ENCODE peak calls at places on chromosome 14, in four cellular contexts. W is lower leg skin, X is cardiac fibroblast, O is T-cell. C is an unnamed sample.

GRCh38 chr14:56328021-56328420 is 209.8 kb downstream of the PELI2 start:
- DNase-seq in O (no peak), W (no peak), X (no peak), C (no peak)

GRCh38 chr14:52356025-52356424 is 41.9 kb downstream of the PTGER2 start:
- DNase-seq in O (no peak), X (no peak), W (no peak), C (no peak)

GRCh38 chr14:102809870-102810269 is 32.6 kb downstream of the TRAF3 start:
- DNase-seq in O (no peak), X (no peak), W (no peak), C (no peak)

GRCh38 chr14:85688024-85688423 is 158.1 kb downstream of the FLRT2 start:
- DNase-seq in W (no peak), O (no peak), X (peak), C (no peak)

GRCh38 chr14:101980700-101981099 is 16.3 kb downstream of the DYNC1H1 start:
- DNase-seq in O (no peak), X (peak), W (peak), C (peak)

GRCh38 chr14:43356382-43356781 is 1150.7 kb downstream of the FSCB start:
- DNase-seq in W (no peak), O (no peak), X (no peak), C (no peak)

GRCh38 chr14:95711476-95712176 is 2.3 kb downstream of the TCL1A start:
- DNase-seq in O (no peak), W (no peak), X (no peak), C (no peak)

GRCh38 chr14:21036746-21037145 is 2.1 kb upstream of the RNASE13 start:
- DNase-seq in W (peak), O (no peak), X (no peak), C (no peak)

GRCh38 chr14:87824261-87824660 is 168.7 kb downstream of the GALC start:
- DNase-seq in X (no peak), W (no peak), O (no peak), C (no peak)

GRCh38 chr14:62117010-62117717 is 354.9 kb downstream of the SNAPC1 start:
- DNase-seq in O (peak), X (peak), W (peak), C (peak)

GRCh38 chr14:40218282-40218941 is 786.2 kb upstream of the FBXO33 start:
- DNase-seq in W (no peak), X (no peak), O (no peak), C (no peak)

GRCh38 chr14:50714452-50715073 is 46.5 kb upstream of the SAV1 start:
- DNase-seq in W (no peak), X (peak), O (no peak), C (peak)

GRCh38 chr14:104917992-104918391 is 6.7 kb upstream of the PLD4 start:
- DNase-seq in X (no peak), W (peak), O (no peak), C (no peak)

GRCh38 chr14:50954811-50955372 is 10.6 kb upstream of the PYGL start:
- DNase-seq in X (peak), W (no peak), O (no peak), C (peak)

GRCh38 chr14:68191567-68192321 is 372.2 kb downstream of the RAD51B start:
- DNase-seq in O (no peak), X (peak), W (no peak), C (no peak)

GRCh38 chr14:24673534-24674203 is 39.7 kb upstream of the GZMB start:
- DNase-seq in O (peak), X (no peak), W (no peak), C (no peak)

GRCh38 chr14:75982724-75983358 is 1.0 kb upstream of the TGFB3 start:
- DNase-seq in X (peak), W (peak), O (no peak), C (peak)

GRCh38 chr14:53663709-53664108 is 292.9 kb downstream of the BMP4 start:
- DNase-seq in O (no peak), W (no peak), X (peak), C (peak)

GRCh38 chr14:75514673-75515630 is 7.3 kb upstream of the BATF start:
- DNase-seq in X (peak), O (peak), W (no peak), C (no peak)

GRCh38 chr14:41899416-41899815 is 292.7 kb downstream of the LRFN5 start:
- DNase-seq in W (no peak), O (no peak), X (peak), C (no peak)

GRCh38 chr14:59017285-59017965 is 171.0 kb upstream of the DAAM1 start:
- DNase-seq in W (no peak), X (no peak), O (no peak), C (no peak)

GRCh38 chr14:68479247-68479646 is 313.6 kb downstream of the ZFP36L1 start:
- DNase-seq in W (no peak), X (peak), O (no peak), C (no peak)

GRCh38 chr14:89661392-89661791 is 244.4 kb upstream of the FOXN3 start:
- DNase-seq in O (no peak), X (no peak), W (no peak), C (no peak)

GRCh38 chr14:99330316-99331240 is 58.6 kb upstream of the BCL11B start:
- DNase-seq in W (peak), X (no peak), O (no peak), C (no peak)

GRCh38 chr14:73741386-73741875 is 27.2 kb upstream of the PNMA1 start:
- DNase-seq in O (peak), X (peak), W (peak), C (peak)

GRCh38 chr14:69612014-69612758 is 790 bp downstream of the SUSD6 start:
- DNase-seq in O (peak), X (peak), W (no peak), C (peak)

GRCh38 chr14:92544051-92544730 is 30.6 kb downstream of the RIN3 start:
- DNase-seq in X (no peak), O (no peak), W (no peak), C (no peak)

GRCh38 chr14:64364907-64365306 is 23.2 kb upstream of the MTHFD1 start:
- DNase-seq in W (no peak), X (peak), O (no peak), C (peak)

GRCh38 chr14:70021548-70021947 is 142.3 kb downstream of the SMOC1 start:
- DNase-seq in X (no peak), W (no peak), O (no peak), C (no peak)

GRCh38 chr14:90613997-90614396 is 202.2 kb downstream of the TTC7B start:
- DNase-seq in W (no peak), O (no peak), X (no peak), C (no peak)

GRCh38 chr14:51750542-51750941 is 98.8 kb downstream of the FRMD6 start:
- DNase-seq in O (no peak), W (no peak), X (no peak), C (no peak)

GRCh38 chr14:22871962-22872832 is 657 bp downstream of the LRP10 start:
- DNase-seq in X (peak), O (peak), W (peak), C (peak)

GRCh38 chr14:92651793-92652382 is 96.5 kb downstream of the LGMN start:
- DNase-seq in X (no peak), O (no peak), W (peak), C (no peak)

GRCh38 chr14:54686219-54686870 is 119.4 kb downstream of the SAMD4A start:
- DNase-seq in O (no peak), X (peak), W (no peak), C (peak)

GRCh38 chr14:75011356-75012097 is 8.8 kb downstream of the EIF2B2 start:
- DNase-seq in O (no peak), W (no peak), X (peak), C (no peak)

GRCh38 chr14:61704554-61704953 is 9.2 kb downstream of the HIF1A start:
- DNase-seq in W (no peak), X (peak), O (no peak), C (no peak)

GRCh38 chr14:24094839-24095195 is 706 bp downstream of the PCK2 start:
- DNase-seq in W (no peak), O (no peak), X (peak), C (no peak)

C was measured in lung microvascular endothelial cell.